ENCODE peak calls at places on chromosomes 6 and 20, in four cellular contexts. T is endodermal cell, U is heart left ventricle, A is mucosa of descending colon. R is an unnamed sample.
A peak's percentile ranks its signal among the peaks of the same experiment; 100 is the strongest.

GRCh38 chr20:36526521-36527011 is 14.8 kb upstream of the MYL9 start:
- DNase-seq in U (no peak), T (no peak), A (no peak), R (no peak)

GRCh38 chr20:36399147-36399968 is 93.2 kb downstream of the DLGAP4 start:
- DNase-seq in U (no peak), A (no peak), T (peak; percentile 98), R (peak; percentile 83)

GRCh38 chr6:144266091-144266649 is 19.0 kb upstream of the UTRN start:
- DNase-seq in T (peak; percentile 87), U (peak; percentile 73), A (no peak), R (peak; percentile 71)

GRCh38 chr6:41801380-41801779 is 13.9 kb downstream of the TOMM6 start:
- DNase-seq in A (no peak), U (no peak), T (peak; percentile 49), R (no peak)

GRCh38 chr20:57993738-57994431 is 234.6 kb downstream of the ANKRD60 start:
- DNase-seq in T (no peak), A (no peak), U (no peak), R (no peak)

GRCh38 chr6:3751019-3751729 is at the start of gene PXDC1:
- DNase-seq in T (peak; percentile 75), A (peak; percentile 62), U (no peak), R (peak; percentile 57)

GRCh38 chr20:37251836-37252477 is 9.7 kb downstream of the GHRH start:
- DNase-seq in U (no peak), A (no peak), T (peak; percentile 85), R (peak; percentile 91)

GRCh38 chr20:32911355-32911754 is 52.6 kb downstream of the EFCAB8 start:
- DNase-seq in T (no peak), A (no peak), U (no peak), R (no peak)

GRCh38 chr20:21096321-21097043 is 9.7 kb downstream of the LINC00237 start:
- DNase-seq in A (no peak), T (peak; percentile 80), U (no peak), R (peak; percentile 54)

GRCh38 chr6:70980800-70981199 is 23.9 kb upstream of the B3GAT2 start:
- DNase-seq in U (no peak), A (no peak), T (no peak), R (no peak)

GRCh38 chr20:51497542-51498467 is 44.7 kb downstream of the NFATC2 start:
- DNase-seq in T (peak; percentile 35), A (no peak), U (peak; percentile 32), R (no peak)

GRCh38 chr6:45479834-45480696 is 102.3 kb upstream of the SUPT3H start:
- DNase-seq in A (no peak), U (no peak), T (no peak), R (peak; percentile 6)

GRCh38 chr6:108584323-108584722 is 23.6 kb downstream of the FOXO3 start:
- DNase-seq in U (no peak), A (no peak), T (no peak), R (no peak)

GRCh38 chr20:38294334-38294592 is 9.7 kb upstream of the BPI start:
- DNase-seq in A (no peak), T (no peak), U (no peak), R (no peak)

GRCh38 chr6:34855463-34855862 is 32.4 kb downstream of the TAF11 start:
- DNase-seq in U (no peak), T (peak; percentile 69), A (no peak), R (no peak)

GRCh38 chr6:42073287-42073686 is 23.0 kb downstream of the TAF8 start:
- DNase-seq in T (no peak), U (no peak), A (no peak), R (no peak)

GRCh38 chr6:40725390-40725789 is 138.2 kb upstream of the LRFN2 start:
- DNase-seq in U (no peak), T (no peak), A (no peak), R (no peak)

GRCh38 chr6:2021713-2022125 is 223.7 kb downstream of the GMDS start:
- DNase-seq in A (peak; percentile 85), T (no peak), U (peak; percentile 48), R (peak; percentile 33)

DNA sequence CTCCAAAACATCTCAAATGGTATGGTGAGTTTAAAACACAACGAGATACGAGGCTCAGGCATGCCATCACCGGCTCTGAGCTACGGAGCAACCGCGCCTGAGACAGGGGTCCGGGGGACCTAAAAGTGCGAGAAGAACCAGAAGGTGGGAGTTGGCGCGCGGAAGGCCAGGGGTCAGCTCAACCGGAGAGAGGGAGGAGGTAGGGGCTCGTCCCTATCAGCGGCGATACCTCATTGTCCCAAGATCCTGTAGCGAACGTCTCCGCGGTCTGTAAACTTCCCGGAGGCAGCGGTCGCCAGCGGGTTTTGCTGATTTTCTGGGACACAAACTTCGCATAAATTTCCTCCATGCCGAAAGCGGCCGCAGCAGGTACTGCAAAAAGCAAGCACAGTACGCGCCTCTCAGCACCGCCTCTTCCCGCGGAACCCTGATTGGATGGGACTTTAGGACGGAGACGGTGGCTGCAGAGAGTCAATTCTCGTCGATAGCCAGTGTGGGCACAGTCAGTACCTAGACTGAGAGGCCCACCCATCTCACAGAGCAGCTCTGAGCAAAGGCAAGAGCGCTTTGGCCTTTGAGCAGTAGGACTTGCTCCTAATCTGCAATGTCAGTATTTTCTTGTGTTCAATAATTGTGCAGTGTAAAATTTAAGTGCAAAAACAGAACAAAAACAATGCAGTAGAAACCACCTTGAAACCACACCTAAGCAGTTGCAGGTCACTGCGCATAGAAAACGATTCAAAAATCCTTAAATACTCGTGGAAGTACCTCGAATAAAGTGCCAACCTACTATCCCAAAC is at the start of gene NUP43:
- DNase-seq in T (peak; percentile 98), A (peak; percentile 93), U (peak; percentile 94), R (peak; percentile 92)
- TF ChIP-seq CTCF in T (peak; percentile 76), A (peak; percentile 56), U (peak; percentile 50), R (peak; percentile 46)

DNA sequence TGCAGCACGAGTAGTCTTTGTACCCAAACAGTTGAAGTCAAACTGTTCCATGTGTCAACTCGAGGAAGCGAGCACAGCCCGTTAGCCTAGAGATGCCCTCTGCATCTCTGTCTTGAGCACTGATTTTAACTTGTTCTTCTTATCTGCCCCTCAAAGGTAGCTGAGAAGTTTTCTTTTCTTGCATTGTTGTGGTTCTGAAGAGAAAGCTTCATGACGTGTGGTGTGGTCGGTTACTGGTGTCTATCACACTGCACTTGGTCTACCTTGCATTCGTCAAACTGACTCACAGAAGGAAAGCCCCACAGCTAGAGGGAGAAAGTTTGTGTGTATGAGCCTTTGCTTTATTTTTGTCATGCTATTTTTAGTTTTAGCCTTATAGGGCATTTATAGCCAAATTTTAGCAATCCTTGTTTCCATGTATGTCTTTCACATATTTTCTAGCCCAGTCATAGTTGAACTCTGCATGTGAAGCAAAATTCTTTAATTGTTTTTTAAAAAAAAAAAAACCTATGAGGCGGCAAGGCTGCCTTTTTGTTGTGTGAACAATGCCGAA is 115.1 kb downstream of the JAG1 start:
- DNase-seq in T (no peak), A (no peak), U (no peak), R (no peak)
- H3K4me3 ChIP-seq in T (no peak overlapping the region), A (no peak overlapping the region), U (no peak overlapping the region), R (no peak overlapping the region)

DNA sequence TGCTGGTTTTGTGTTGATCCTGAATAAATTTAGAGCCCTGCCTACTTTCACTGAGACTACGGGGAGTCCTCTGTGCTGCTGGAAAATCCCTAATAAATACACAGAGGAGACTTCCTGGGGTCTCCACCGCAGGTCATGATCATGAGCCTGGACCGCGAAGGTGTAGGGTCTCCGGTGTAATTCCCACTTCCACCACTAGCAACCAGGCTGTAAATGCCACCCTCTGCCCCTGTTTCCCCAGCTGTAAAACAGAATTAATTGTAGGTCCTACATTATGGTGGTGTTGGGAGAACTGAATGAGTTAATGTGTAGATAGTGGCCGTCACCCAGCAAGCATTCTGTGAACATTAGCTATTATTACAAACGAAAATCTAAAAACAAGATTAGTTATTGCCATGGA is 191.6 kb upstream of the THBS2 start:
- DNase-seq in U (no peak), T (peak; percentile 55), A (no peak), R (no peak)
- TF ChIP-seq CTCF in U (no peak), T (peak; percentile 62), A (no peak), R (peak; percentile 34)

DNA sequence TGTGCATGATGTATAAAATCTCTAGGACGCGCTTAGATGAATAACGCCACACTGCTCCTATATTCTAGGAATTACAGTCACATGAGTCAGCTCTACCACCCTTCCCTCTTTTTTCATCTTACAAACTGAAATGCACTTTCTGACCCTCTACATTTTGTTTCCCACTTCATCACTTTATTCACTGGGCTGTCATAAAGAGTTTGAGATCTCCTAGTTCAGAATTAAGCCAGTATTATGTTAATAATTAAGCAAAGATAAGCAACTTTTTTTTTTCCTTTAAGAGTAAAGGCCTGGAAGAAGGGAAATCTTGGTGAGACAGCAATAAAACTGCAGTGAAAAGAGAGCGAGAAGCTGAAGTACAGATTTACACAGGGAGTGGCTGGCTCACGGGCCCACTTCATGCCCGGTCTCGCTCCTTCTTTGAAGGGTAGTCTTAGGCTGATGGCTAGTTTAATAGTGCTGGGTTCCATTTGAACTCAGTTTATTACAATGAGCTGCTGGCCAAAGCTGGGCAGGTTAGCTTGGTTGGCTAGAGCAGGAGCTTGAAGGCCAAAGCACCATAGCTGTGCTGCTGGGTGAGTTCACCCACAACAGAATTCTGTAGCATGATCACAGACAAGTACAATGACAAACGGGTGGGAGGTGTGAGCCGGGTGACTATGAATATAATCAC is 110.6 kb downstream of the MAP7 start:
- DNase-seq in A (peak; percentile 69), U (no peak), T (no peak), R (no peak)
- H3K4me3 ChIP-seq in A (no peak overlapping the region), U (no peak overlapping the region), T (no peak overlapping the region), R (no peak overlapping the region)

GRCh38 chr6:93621400-93621799 is 202.0 kb upstream of the EPHA7 start:
- DNase-seq in T (no peak), A (no peak), U (no peak), R (peak; percentile 22)
- TF ChIP-seq CTCF in T (peak; percentile 41), A (no peak), U (no peak), R (peak; percentile 18)

DNA sequence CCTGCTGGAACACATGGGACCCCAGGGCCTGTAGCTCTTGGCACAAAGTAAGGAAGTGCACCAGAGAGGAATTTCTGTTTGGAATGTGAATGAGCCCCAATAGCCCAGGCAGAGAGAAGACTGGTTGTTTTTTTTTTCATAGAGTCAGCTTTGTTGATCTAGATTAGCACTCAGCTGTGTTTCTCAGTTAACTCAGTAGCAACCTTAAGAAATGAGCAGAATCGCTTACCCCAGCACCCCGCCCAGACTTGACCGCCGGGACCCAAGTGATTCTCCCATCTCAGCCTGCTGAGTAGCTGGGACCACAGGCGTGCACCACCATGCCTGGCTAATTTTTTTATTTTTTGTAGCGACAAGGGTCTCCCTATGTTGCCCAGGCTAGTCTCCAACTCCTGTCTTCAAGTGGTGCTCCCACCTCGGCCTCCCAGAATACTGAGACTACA is 2.8 kb downstream of the MGME1 start:
- DNase-seq in U (no peak), T (peak; percentile 59), A (no peak), R (peak; percentile 59)
- H3K4me3 ChIP-seq in U (peak overlapping the region; percentile 92), T (peak overlapping the region; percentile 91), A (no peak overlapping the region), R (peak overlapping the region; percentile 88)

GRCh38 chr6:29651413-29652197 is 5.3 kb upstream of the MOG start:
- DNase-seq in A (no peak), U (no peak), T (no peak), R (peak; percentile 21)
- TF ChIP-seq CTCF in A (peak; percentile 24), U (peak; percentile 61), T (peak; percentile 89), R (peak; percentile 71)

DNA sequence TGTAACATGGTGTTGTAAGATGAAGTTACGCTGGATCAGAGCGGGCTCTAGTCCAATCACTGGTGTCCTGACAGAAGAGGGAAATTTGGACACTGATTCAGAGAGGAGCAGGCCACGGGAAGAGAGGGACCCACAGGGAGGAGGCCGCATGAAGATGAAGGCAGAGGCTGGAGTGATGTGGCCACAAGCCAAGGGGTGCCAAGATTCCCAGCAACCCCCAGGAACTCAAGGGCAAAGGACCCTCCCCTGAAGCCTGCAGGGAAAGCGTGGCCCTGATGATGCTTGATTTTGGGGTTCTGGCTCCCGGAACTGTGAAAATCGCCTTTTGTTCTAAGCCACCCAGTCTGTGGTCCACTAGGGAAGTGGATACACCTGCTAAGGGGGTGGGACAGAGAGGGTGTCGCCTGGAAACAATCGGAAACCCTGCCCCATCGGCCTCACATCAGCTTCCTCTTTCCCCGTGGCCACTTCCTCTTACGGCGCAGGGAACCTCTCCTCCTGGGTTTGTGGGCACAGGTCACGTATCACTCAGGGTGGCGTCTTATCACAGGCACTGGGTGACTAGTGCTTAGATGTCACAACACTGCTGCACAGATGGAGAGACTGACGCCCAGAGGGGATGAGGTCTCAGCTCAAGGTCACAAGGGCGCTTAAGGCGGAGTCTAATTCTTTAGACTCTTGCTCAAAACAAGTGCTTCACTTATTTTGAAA is 58.0 kb downstream of the SULF2 start:
- DNase-seq in T (no peak), A (peak; percentile 85), U (no peak), R (no peak)
- H3K4me3 ChIP-seq in T (no peak overlapping the region), A (no peak overlapping the region), U (no peak overlapping the region), R (no peak overlapping the region)

R was measured in neural progenitor cell.